ENCODE peak calls at places on chromosome 5, in six cellular contexts. One of them, this sample, is unnamed. For H3K27me3, the result is how much of the 10 kb centered on the place peaks cover.

GRCh38 chr5:150213530-150213929 is 23.7 kb downstream of the SLC6A7 start:
- DNase-seq in naive thymus-derived CD4-positive, alpha-beta T cell: no peak
- DNase-seq in psoas muscle: no peak
- DNase-seq in CD8-positive, alpha-beta T cell: no peak
- DNase-seq in stomach: no peak
- DNase-seq in pancreas: no peak
- DNase-seq in this sample: peak

GRCh38 chr5:117054808-117055398 is 480.3 kb upstream of the SEMA6A start:
- DNase-seq in naive thymus-derived CD4-positive, alpha-beta T cell: no peak
- DNase-seq in psoas muscle: no peak
- DNase-seq in CD8-positive, alpha-beta T cell: no peak
- DNase-seq in stomach: no peak
- DNase-seq in pancreas: no peak
- DNase-seq in this sample: no peak

GRCh38 chr5:135979510-135979909 is 24.7 kb upstream of the LECT2 start:
- DNase-seq in naive thymus-derived CD4-positive, alpha-beta T cell: no peak
- DNase-seq in psoas muscle: no peak
- DNase-seq in CD8-positive, alpha-beta T cell: no peak
- DNase-seq in stomach: no peak
- DNase-seq in pancreas: no peak
- DNase-seq in this sample: peak

GRCh38 chr5:8192840-8193239 is 323.9 kb downstream of the MTRR start:
- DNase-seq in naive thymus-derived CD4-positive, alpha-beta T cell: no peak
- DNase-seq in psoas muscle: no peak
- DNase-seq in CD8-positive, alpha-beta T cell: no peak
- DNase-seq in stomach: no peak
- DNase-seq in pancreas: no peak
- DNase-seq in this sample: no peak

GRCh38 chr5:145396888-145397287 is 438.3 kb downstream of the PRELID2 start:
- DNase-seq in naive thymus-derived CD4-positive, alpha-beta T cell: no peak
- DNase-seq in psoas muscle: no peak
- DNase-seq in CD8-positive, alpha-beta T cell: no peak
- DNase-seq in stomach: no peak
- DNase-seq in pancreas: no peak
- DNase-seq in this sample: no peak

GRCh38 chr5:17833336-17833735 is 199.1 kb downstream of the TAF11L14 start:
- DNase-seq in naive thymus-derived CD4-positive, alpha-beta T cell: no peak
- DNase-seq in psoas muscle: no peak
- DNase-seq in CD8-positive, alpha-beta T cell: no peak
- DNase-seq in stomach: no peak
- DNase-seq in pancreas: no peak
- DNase-seq in this sample: no peak

GRCh38 chr5:58071566-58071965 is 388.3 kb downstream of the PLK2 start:
- DNase-seq in naive thymus-derived CD4-positive, alpha-beta T cell: no peak
- DNase-seq in psoas muscle: peak
- DNase-seq in CD8-positive, alpha-beta T cell: no peak
- DNase-seq in stomach: no peak
- DNase-seq in pancreas: no peak
- DNase-seq in this sample: no peak

GRCh38 chr5:67063055-67063454 is 133.5 kb downstream of the CD180 start:
- DNase-seq in naive thymus-derived CD4-positive, alpha-beta T cell: no peak
- DNase-seq in psoas muscle: no peak
- DNase-seq in CD8-positive, alpha-beta T cell: no peak
- DNase-seq in stomach: no peak
- DNase-seq in pancreas: no peak
- DNase-seq in this sample: no peak

GRCh38 chr5:30540150-30540549 is 653.3 kb upstream of the CDH6 start:
- DNase-seq in naive thymus-derived CD4-positive, alpha-beta T cell: no peak
- DNase-seq in psoas muscle: no peak
- DNase-seq in CD8-positive, alpha-beta T cell: no peak
- DNase-seq in stomach: no peak
- DNase-seq in pancreas: no peak
- DNase-seq in this sample: no peak

GRCh38 chr5:174527936-174528557 is 196.3 kb upstream of the MSX2 start:
- DNase-seq in naive thymus-derived CD4-positive, alpha-beta T cell: no peak
- DNase-seq in psoas muscle: no peak
- DNase-seq in CD8-positive, alpha-beta T cell: no peak
- DNase-seq in stomach: no peak
- DNase-seq in pancreas: no peak
- DNase-seq in this sample: no peak

GRCh38 chr5:178460598-178461425 is 129.4 kb downstream of the COL23A1 start:
- DNase-seq in naive thymus-derived CD4-positive, alpha-beta T cell: peak
- DNase-seq in psoas muscle: peak
- DNase-seq in CD8-positive, alpha-beta T cell: peak
- DNase-seq in stomach: peak
- DNase-seq in pancreas: peak
- DNase-seq in this sample: peak

GRCh38 chr5:109656829-109657228 is 32.9 kb upstream of the MAN2A1 start:
- DNase-seq in naive thymus-derived CD4-positive, alpha-beta T cell: peak
- DNase-seq in psoas muscle: no peak
- DNase-seq in CD8-positive, alpha-beta T cell: no peak
- DNase-seq in stomach: no peak
- DNase-seq in pancreas: no peak
- DNase-seq in this sample: peak

GRCh38 chr5:35898952-35899351 is 39.5 kb downstream of the CAPSL start:
- DNase-seq in naive thymus-derived CD4-positive, alpha-beta T cell: no peak
- DNase-seq in psoas muscle: no peak
- DNase-seq in CD8-positive, alpha-beta T cell: no peak
- DNase-seq in stomach: no peak
- DNase-seq in pancreas: no peak
- DNase-seq in this sample: no peak

GRCh38 chr5:84715686-84716085 is 331.0 kb upstream of the EDIL3 start:
- DNase-seq in naive thymus-derived CD4-positive, alpha-beta T cell: no peak
- DNase-seq in psoas muscle: no peak
- DNase-seq in CD8-positive, alpha-beta T cell: no peak
- DNase-seq in stomach: no peak
- DNase-seq in pancreas: no peak
- DNase-seq in this sample: no peak

GRCh38 chr5:59768204-59769040 is 125.1 kb downstream of the PDE4D start:
- DNase-seq in naive thymus-derived CD4-positive, alpha-beta T cell: no peak
- DNase-seq in psoas muscle: peak
- DNase-seq in CD8-positive, alpha-beta T cell: no peak
- DNase-seq in stomach: peak
- DNase-seq in pancreas: peak
- DNase-seq in this sample: peak

GRCh38 chr5:120146787-120147186 is 317.3 kb upstream of the PRR16 start:
- DNase-seq in naive thymus-derived CD4-positive, alpha-beta T cell: no peak
- DNase-seq in psoas muscle: no peak
- DNase-seq in CD8-positive, alpha-beta T cell: no peak
- DNase-seq in stomach: no peak
- DNase-seq in pancreas: no peak
- DNase-seq in this sample: no peak

GRCh38 chr5:96961053-96961452 is 25.2 kb downstream of the LNPEP start:
- DNase-seq in naive thymus-derived CD4-positive, alpha-beta T cell: no peak
- DNase-seq in psoas muscle: no peak
- DNase-seq in CD8-positive, alpha-beta T cell: no peak
- DNase-seq in stomach: no peak
- DNase-seq in pancreas: no peak
- DNase-seq in this sample: no peak

GRCh38 chr5:113017891-113018635 is 41.5 kb downstream of the DCP2 start:
- DNase-seq in naive thymus-derived CD4-positive, alpha-beta T cell: no peak
- DNase-seq in psoas muscle: no peak
- DNase-seq in CD8-positive, alpha-beta T cell: no peak
- DNase-seq in stomach: no peak
- DNase-seq in pancreas: no peak
- DNase-seq in this sample: no peak

GRCh38 chr5:79743846-79744605 is 54.4 kb downstream of the CMYA5 start:
- DNase-seq in naive thymus-derived CD4-positive, alpha-beta T cell: no peak
- DNase-seq in psoas muscle: no peak
- DNase-seq in CD8-positive, alpha-beta T cell: no peak
- DNase-seq in stomach: no peak
- DNase-seq in pancreas: no peak
- DNase-seq in this sample: peak

GRCh38 chr5:75510417-75510835 is 1.0 kb downstream of the CERT1 start:
- DNase-seq in naive thymus-derived CD4-positive, alpha-beta T cell: no peak
- DNase-seq in psoas muscle: no peak
- DNase-seq in CD8-positive, alpha-beta T cell: peak
- DNase-seq in stomach: peak
- DNase-seq in pancreas: no peak
- DNase-seq in this sample: no peak

GRCh38 chr5:97151370-97151769 is 9.0 kb upstream of the LIX1 start:
- DNase-seq in naive thymus-derived CD4-positive, alpha-beta T cell: no peak
- DNase-seq in psoas muscle: no peak
- DNase-seq in CD8-positive, alpha-beta T cell: no peak
- DNase-seq in stomach: no peak
- DNase-seq in pancreas: no peak
- DNase-seq in this sample: no peak

GRCh38 chr5:78501411-78502338 is 141.3 kb downstream of the SCAMP1 start:
- DNase-seq in naive thymus-derived CD4-positive, alpha-beta T cell: no peak
- DNase-seq in psoas muscle: no peak
- DNase-seq in CD8-positive, alpha-beta T cell: no peak
- DNase-seq in stomach: no peak
- DNase-seq in pancreas: no peak
- DNase-seq in this sample: no peak
- H3K27me3 ChIP-seq in naive thymus-derived CD4-positive, alpha-beta T cell: under half
- H3K27me3 ChIP-seq in psoas muscle: under half
- H3K27me3 ChIP-seq in CD8-positive, alpha-beta T cell: under half
- H3K27me3 ChIP-seq in stomach: under half
- H3K27me3 ChIP-seq in pancreas: under half
- H3K27me3 ChIP-seq in this sample: under half

DNA sequence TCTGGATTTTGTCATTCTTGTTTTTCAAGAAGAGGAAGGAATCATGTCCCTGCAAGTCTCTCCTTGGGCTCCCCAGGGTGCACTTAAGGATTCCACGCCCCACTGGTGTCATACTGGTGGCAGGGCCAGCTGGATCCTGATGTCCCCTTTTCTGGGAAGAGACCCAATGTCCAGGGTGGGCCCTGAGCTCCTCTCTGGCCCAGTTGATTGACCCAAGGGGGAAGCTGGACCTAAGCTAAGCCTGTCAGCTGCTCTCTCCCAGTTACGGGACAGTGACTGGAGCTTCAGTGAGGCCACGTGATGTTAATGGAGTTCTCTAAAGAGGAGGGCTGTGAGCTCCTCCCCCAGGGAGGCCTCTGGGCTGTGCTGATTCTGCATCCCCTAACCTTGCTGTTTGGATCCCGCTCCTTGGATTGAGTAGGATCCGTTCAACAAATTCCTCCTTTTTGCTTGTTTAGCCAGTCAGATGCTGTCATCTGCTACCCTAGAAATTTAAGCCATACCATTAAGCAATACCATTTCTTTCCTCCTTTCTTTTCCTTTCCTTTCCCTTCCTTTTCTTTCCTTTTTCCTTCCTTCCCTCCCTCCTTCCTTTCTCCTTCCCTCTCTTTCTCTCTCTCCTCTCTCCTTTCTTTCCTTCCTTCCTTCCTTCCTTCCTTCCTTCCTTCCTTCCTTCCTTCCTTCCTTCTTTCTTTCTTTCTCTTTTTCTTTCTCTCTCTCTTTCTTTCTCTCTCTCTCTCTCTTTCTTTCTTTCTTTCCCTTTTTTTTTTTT is 17.2 kb downstream of the NKX2-5 start:
- DNase-seq in naive thymus-derived CD4-positive, alpha-beta T cell: no peak
- DNase-seq in psoas muscle: peak
- DNase-seq in CD8-positive, alpha-beta T cell: no peak
- DNase-seq in stomach: no peak
- DNase-seq in pancreas: no peak
- DNase-seq in this sample: no peak
- H3K27me3 ChIP-seq in naive thymus-derived CD4-positive, alpha-beta T cell: under half
- H3K27me3 ChIP-seq in psoas muscle: under half
- H3K27me3 ChIP-seq in CD8-positive, alpha-beta T cell: under half
- H3K27me3 ChIP-seq in stomach: under half
- H3K27me3 ChIP-seq in pancreas: under half
- H3K27me3 ChIP-seq in this sample: under half

GRCh38 chr5:2022436-2022835 is 139.7 kb upstream of the IRX4 start:
- DNase-seq in naive thymus-derived CD4-positive, alpha-beta T cell: no peak
- DNase-seq in psoas muscle: no peak
- DNase-seq in CD8-positive, alpha-beta T cell: no peak
- DNase-seq in stomach: no peak
- DNase-seq in pancreas: no peak
- DNase-seq in this sample: no peak

GRCh38 chr5:2019716-2020115 is 137.0 kb upstream of the IRX4 start:
- DNase-seq in naive thymus-derived CD4-positive, alpha-beta T cell: no peak
- DNase-seq in psoas muscle: no peak
- DNase-seq in CD8-positive, alpha-beta T cell: no peak
- DNase-seq in stomach: no peak
- DNase-seq in pancreas: no peak
- DNase-seq in this sample: no peak

GRCh38 chr5:2020730-2021129 is 138.0 kb upstream of the IRX4 start:
- DNase-seq in naive thymus-derived CD4-positive, alpha-beta T cell: no peak
- DNase-seq in psoas muscle: no peak
- DNase-seq in CD8-positive, alpha-beta T cell: no peak
- DNase-seq in stomach: no peak
- DNase-seq in pancreas: no peak
- DNase-seq in this sample: no peak

GRCh38 chr5:2023196-2023595 is 140.5 kb upstream of the IRX4 start:
- DNase-seq in naive thymus-derived CD4-positive, alpha-beta T cell: no peak
- DNase-seq in psoas muscle: no peak
- DNase-seq in CD8-positive, alpha-beta T cell: no peak
- DNase-seq in stomach: no peak
- DNase-seq in pancreas: no peak
- DNase-seq in this sample: no peak

DNA sequence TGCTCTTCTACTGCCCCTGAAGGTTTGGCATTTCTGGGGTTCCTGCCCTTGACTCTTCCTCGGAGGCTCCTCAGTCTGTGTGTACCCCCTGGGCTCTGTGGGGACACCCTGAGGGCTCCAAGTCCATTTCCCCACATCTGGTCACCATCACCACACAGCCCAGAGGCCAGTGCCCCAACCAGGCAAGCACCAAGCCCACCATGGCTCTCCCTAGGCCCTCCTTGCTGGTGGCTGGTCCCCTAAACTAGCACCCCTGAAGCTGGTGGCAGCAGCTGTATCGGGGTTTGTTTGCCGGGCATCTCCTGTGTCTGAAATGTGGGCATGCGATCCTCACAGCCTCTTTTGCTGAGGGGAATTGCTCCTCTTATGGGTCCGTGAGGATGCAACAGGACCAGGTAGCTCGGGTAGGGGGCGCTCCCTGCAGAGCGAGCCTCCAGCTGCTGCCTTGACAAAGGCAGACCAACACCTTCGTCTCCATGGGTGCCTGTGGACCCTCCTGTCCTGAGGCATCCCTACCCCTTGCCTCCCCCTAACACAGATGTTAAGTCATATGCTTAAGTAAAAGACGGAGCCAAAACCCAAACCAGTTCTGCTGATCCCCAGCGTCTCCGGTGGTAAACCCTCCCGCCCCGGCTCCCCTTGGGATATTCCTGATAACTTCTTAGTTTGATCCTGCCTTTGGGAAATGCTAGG is 138.9 kb upstream of the IRX4 start:
- DNase-seq in naive thymus-derived CD4-positive, alpha-beta T cell: no peak
- DNase-seq in psoas muscle: no peak
- DNase-seq in CD8-positive, alpha-beta T cell: no peak
- DNase-seq in stomach: no peak
- DNase-seq in pancreas: no peak
- DNase-seq in this sample: no peak
- H3K27me3 ChIP-seq in naive thymus-derived CD4-positive, alpha-beta T cell: under half
- H3K27me3 ChIP-seq in psoas muscle: under half
- H3K27me3 ChIP-seq in CD8-positive, alpha-beta T cell: under half
- H3K27me3 ChIP-seq in stomach: under half
- H3K27me3 ChIP-seq in pancreas: under half
- H3K27me3 ChIP-seq in this sample: under half

DNA sequence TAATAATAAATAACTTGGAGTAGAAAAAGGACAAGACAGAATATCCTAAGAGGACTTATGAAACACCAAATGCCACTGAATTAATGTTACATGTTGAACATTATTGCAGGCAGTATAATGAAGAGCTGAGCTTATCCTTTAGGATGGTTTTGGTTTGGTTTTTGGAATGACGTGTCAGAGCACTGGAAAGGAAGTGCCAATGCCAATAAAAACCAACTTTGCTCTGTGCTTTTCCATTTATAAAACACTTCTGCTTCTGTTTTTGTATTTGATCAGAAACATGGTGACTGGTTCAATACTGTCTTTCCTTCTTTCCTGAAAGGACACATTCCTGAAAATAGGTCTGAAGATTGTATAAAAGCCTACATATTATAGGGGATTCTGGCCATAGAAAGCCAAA is 4.2 kb downstream of the MEGF10 start:
- DNase-seq in naive thymus-derived CD4-positive, alpha-beta T cell: no peak
- DNase-seq in psoas muscle: no peak
- DNase-seq in CD8-positive, alpha-beta T cell: no peak
- DNase-seq in stomach: no peak
- DNase-seq in pancreas: no peak
- DNase-seq in this sample: no peak
- H3K27me3 ChIP-seq in naive thymus-derived CD4-positive, alpha-beta T cell: under half
- H3K27me3 ChIP-seq in psoas muscle: under half
- H3K27me3 ChIP-seq in CD8-positive, alpha-beta T cell: under half
- H3K27me3 ChIP-seq in stomach: under half
- H3K27me3 ChIP-seq in pancreas: under half
- H3K27me3 ChIP-seq in this sample: under half